ENCODE peak calls at places on chromosomes 2 and 18, in six cellular contexts. S, Q, T, P, M and H are unnamed samples.

GRCh38 chr2:58634653-58635347 is 393.7 kb upstream of the FANCL start:
- DNase-seq in S (peak; percentile 8), Q (peak; percentile 39), T (peak; percentile 25), P (no peak), M (no peak), H (no peak)

GRCh38 chr2:47218066-47218581 is 63.0 kb upstream of the STPG4 start:
- DNase-seq in S (no peak), Q (no peak), T (no peak), P (no peak), M (peak; percentile 19), H (no peak)

GRCh38 chr2:144412727-144413126 is 107.2 kb downstream of the ZEB2 start:
- DNase-seq in S (no peak), Q (no peak), T (no peak), P (no peak), M (no peak), H (no peak)

GRCh38 chr2:126739093-126739492 is 83.1 kb downstream of the GYPC start:
- DNase-seq in S (no peak), Q (no peak), T (no peak), P (no peak), M (no peak), H (no peak)

GRCh38 chr2:217972490-217972889 is 30.3 kb downstream of the TNS1 start:
- DNase-seq in S (no peak), Q (no peak), T (no peak), P (peak; percentile 72), M (no peak), H (no peak)

GRCh38 chr2:152407204-152407721 is 72.3 kb downstream of the FMNL2 start:
- DNase-seq in S (peak; percentile 42), Q (peak; percentile 59), T (peak; percentile 58), P (peak; percentile 62), M (peak; percentile 63), H (no peak)

GRCh38 chr18:3447895-3448844 is 1.8 kb upstream of the TGIF1 start:
- DNase-seq in S (peak; percentile 93), Q (peak; percentile 99), T (peak; percentile 97), P (peak; percentile 97), M (peak; percentile 91), H (peak; percentile 90)

GRCh38 chr18:22169011-22169888 is at the start of gene GATA6:
- DNase-seq in S (peak; percentile 90), Q (peak; percentile 93), T (peak; percentile 94), P (peak; percentile 70), M (peak; percentile 78), H (peak; percentile 77)

GRCh38 chr18:74465775-74466174 is 8.7 kb upstream of the DIPK1C start:
- DNase-seq in S (no peak), Q (no peak), T (no peak), P (no peak), M (no peak), H (no peak)

GRCh38 chr18:36828630-36829361 is at the start of the genes KIAA1328 and TPGS2:
- DNase-seq in S (peak; percentile 69), Q (peak; percentile 92), T (peak; percentile 86), P (peak; percentile 91), M (peak; percentile 84), H (peak; percentile 73)

GRCh38 chr18:55047546-55047945 is 88.3 kb upstream of the CCDC68 start:
- DNase-seq in S (peak; percentile 20), Q (no peak), T (peak; percentile 43), P (no peak), M (no peak), H (no peak)

GRCh38 chr2:61017003-61017555 is 441 bp upstream of the PEX13 start:
- DNase-seq in S (peak; percentile 72), Q (peak; percentile 88), T (peak; percentile 79), P (peak; percentile 78), M (peak; percentile 57), H (peak; percentile 42)

GRCh38 chr18:8386981-8387380 is 222.3 kb upstream of the RAB12 start:
- DNase-seq in S (no peak), Q (no peak), T (no peak), P (no peak), M (no peak), H (no peak)

GRCh38 chr18:8385400-8385799 is 223.8 kb upstream of the RAB12 start:
- DNase-seq in S (no peak), Q (no peak), T (no peak), P (no peak), M (no peak), H (no peak)

GRCh38 chr18:8391068-8391467 is 218.2 kb upstream of the RAB12 start:
- DNase-seq in S (peak; percentile 66), Q (no peak), T (peak; percentile 70), P (no peak), M (no peak), H (no peak)

GRCh38 chr18:8389391-8390340 is 219.6 kb upstream of the RAB12 start:
- DNase-seq in S (peak; percentile 45), Q (peak; percentile 83), T (peak; percentile 65), P (peak; percentile 76), M (peak; percentile 79), H (peak; percentile 54)
- TF ChIP-seq CTCF in S (peak; percentile 89), Q (peak; percentile 90), T (peak; percentile 94), P (peak; percentile 77), M (peak; percentile 91), H (peak; percentile 97)

DNA sequence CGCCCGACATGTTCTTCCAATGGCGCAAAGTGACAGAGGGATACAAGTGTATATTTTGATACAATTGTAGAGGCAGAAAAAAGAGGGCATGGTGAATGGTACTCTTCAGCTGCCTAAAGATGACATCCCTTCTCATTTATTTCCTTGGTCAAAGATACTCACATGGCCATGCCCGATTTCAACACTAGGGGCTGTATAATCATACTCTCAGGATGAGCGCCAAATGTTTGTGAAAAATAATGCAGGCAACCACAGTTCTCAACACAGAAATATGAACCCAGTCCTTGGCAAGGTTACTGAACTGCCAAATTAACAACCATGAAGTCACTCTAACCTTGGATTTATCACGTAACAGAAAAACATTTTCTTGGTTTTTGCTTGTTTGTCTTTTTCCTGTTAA is 204.4 kb downstream of the CCDC102B start:
- DNase-seq in S (no peak), Q (no peak), T (no peak), P (no peak), M (no peak), H (no peak)
- TF ChIP-seq CTCF in S (peak; percentile 5), Q (peak; percentile 6), T (no peak), P (no peak), M (peak; percentile 27), H (peak; percentile 32)

DNA sequence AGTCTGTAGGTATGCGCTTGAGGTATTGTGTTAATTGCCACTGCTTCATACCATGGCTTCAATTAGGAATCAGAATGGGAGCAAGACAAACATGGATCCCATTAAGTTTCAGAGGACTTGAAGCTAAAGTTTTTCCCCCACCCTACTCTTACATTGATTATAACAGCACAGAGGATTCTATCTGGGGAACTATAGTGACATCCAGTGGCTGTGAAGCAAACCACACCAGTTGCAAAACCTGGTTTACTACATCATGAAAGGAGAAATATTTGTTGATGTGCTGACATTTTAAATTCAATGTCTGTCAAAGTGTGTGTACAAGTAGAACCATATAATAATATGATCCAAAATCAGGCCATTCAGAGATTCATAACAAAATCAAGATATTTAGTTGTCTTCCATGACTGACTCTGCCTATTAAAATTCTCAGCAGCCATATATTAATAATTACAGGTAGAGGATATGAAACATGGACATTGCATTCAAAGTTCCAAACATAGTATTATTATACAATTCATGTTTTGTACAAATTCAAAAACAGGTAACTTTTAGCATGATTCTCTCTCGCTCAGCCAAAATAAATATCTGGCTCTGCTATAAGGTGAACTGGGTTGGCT is 82.9 kb downstream of the GRB14 start:
- DNase-seq in S (no peak), Q (peak; percentile 61), T (peak; percentile 45), P (no peak), M (peak; percentile 5), H (no peak)
- TF ChIP-seq CTCF in S (peak; percentile 84), Q (peak; percentile 81), T (peak; percentile 67), P (peak; percentile 56), M (peak; percentile 70), H (peak; percentile 77)

GRCh38 chr2:214052235-214052634 is 358.6 kb upstream of the VWC2L start:
- DNase-seq in S (no peak), Q (no peak), T (no peak), P (no peak), M (no peak), H (no peak)

GRCh38 chr2:214051585-214051984 is 359.3 kb upstream of the VWC2L start:
- DNase-seq in S (no peak), Q (no peak), T (no peak), P (no peak), M (no peak), H (no peak)
- TF ChIP-seq CTCF in S (no peak), Q (no peak), T (no peak), P (no peak), M (no peak), H (no peak)

GRCh38 chr2:175964195-175964594 is 37.9 kb downstream of the LNPK start:
- DNase-seq in S (no peak), Q (no peak), T (no peak), P (no peak), M (no peak), H (no peak)
- TF ChIP-seq CTCF in S (no peak), Q (peak; percentile 8), T (no peak), P (no peak), M (no peak), H (no peak)

GRCh38 chr2:74510272-74510671 is 2.8 kb upstream of the PCGF1 start:
- DNase-seq in S (no peak), Q (no peak), T (no peak), P (no peak), M (no peak), H (no peak)

GRCh38 chr2:74504591-74504990 is 2.9 kb downstream of the PCGF1 start:
- DNase-seq in S (no peak), Q (no peak), T (no peak), P (no peak), M (no peak), H (no peak)

GRCh38 chr2:74507926-74508520 is 528 bp upstream of the PCGF1 start:
- DNase-seq in S (no peak), Q (no peak), T (peak; percentile 43), P (no peak), M (peak; percentile 45), H (no peak)

GRCh38 chr2:74505448-74506246 is 1.8 kb downstream of the PCGF1 start:
- DNase-seq in S (no peak), Q (no peak), T (no peak), P (no peak), M (no peak), H (no peak)

GRCh38 chr2:74507145-74507925 is at the start of gene PCGF1:
- DNase-seq in S (peak; percentile 91), Q (peak; percentile 98), T (peak; percentile 96), P (peak; percentile 100), M (peak; percentile 99), H (peak; percentile 94)
- TF ChIP-seq CTCF in S (peak; percentile 26), Q (peak; percentile 42), T (peak; percentile 43), P (peak; percentile 31), M (peak; percentile 68), H (peak; percentile 65)

GRCh38 chr2:43169091-43169936 is 57.1 kb downstream of the ZFP36L2 start:
- DNase-seq in S (no peak), Q (no peak), T (no peak), P (no peak), M (no peak), H (no peak)
- TF ChIP-seq CTCF in S (no peak), Q (no peak), T (no peak), P (no peak), M (no peak), H (no peak)

DNA sequence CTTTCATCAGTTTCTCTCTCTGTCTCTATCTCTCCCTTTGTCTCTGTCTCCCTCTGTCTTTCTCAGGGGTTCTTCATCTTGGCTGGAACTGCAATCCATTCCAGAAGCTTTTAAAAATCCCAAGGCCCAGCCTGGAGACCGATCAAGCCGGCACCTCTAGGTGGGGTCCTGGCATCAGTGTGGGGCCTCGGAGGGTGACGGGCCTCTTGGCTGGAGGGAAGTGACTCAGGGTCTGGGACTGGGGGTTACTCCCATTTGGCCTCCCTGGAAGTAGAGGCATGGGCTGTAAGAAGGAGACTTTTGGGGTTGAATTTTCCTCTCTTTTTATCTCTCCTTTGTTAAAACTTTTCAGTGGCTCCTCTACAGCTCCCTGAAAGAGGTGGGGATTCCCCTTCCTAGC is 52.8 kb upstream of the OTOF start:
- DNase-seq in S (peak; percentile 63), Q (peak; percentile 44), T (peak; percentile 76), P (no peak), M (no peak), H (no peak)
- TF ChIP-seq CTCF in S (no peak), Q (no peak), T (no peak), P (no peak), M (no peak), H (no peak)